ENCODE peak calls at places on chromosome 2, in ten cellular contexts. One of them, this sample, is unnamed.
A peak's percentile ranks its signal among the peaks of the same experiment; 100 is the strongest.

GRCh38 chr2:48346124-48346536 is 183.8 kb upstream of the STON1 start:
- DNase-seq in mammary epithelial cell: peak; percentile 28
- DNase-seq in left ventricle myocardium inferior: peak; percentile 23
- DNase-seq in vagina: no peak
- DNase-seq in adrenal gland: peak; percentile 81
- DNase-seq in sigmoid colon: peak; percentile 71
- DNase-seq in tibial nerve: peak; percentile 27
- DNase-seq in fibroblast of lung: peak; percentile 88
- DNase-seq in naive thymus-derived CD4-positive, alpha-beta T cell: no peak
- DNase-seq in stomach: no peak
- DNase-seq in this sample: no peak

GRCh38 chr2:38806407-38807071 is 28.5 kb downstream of the GEMIN6 start:
- DNase-seq in adrenal gland: no peak
- DNase-seq in naive thymus-derived CD4-positive, alpha-beta T cell: no peak
- DNase-seq in mammary epithelial cell: no peak
- DNase-seq in stomach: no peak
- DNase-seq in sigmoid colon: no peak
- DNase-seq in tibial nerve: no peak
- DNase-seq in fibroblast of lung: no peak
- DNase-seq in vagina: no peak
- DNase-seq in left ventricle myocardium inferior: no peak
- DNase-seq in this sample: no peak

GRCh38 chr2:42421601-42422252 is 60.7 kb upstream of the COX7A2L start:
- DNase-seq in vagina: no peak
- DNase-seq in fibroblast of lung: no peak
- DNase-seq in mammary epithelial cell: peak; percentile 1
- DNase-seq in stomach: no peak
- DNase-seq in adrenal gland: no peak
- DNase-seq in tibial nerve: no peak
- DNase-seq in sigmoid colon: no peak
- DNase-seq in naive thymus-derived CD4-positive, alpha-beta T cell: no peak
- DNase-seq in left ventricle myocardium inferior: no peak
- DNase-seq in this sample: no peak

GRCh38 chr2:37776487-37776886 is 105.0 kb upstream of the CDC42EP3 start:
- DNase-seq in vagina: no peak
- DNase-seq in tibial nerve: no peak
- DNase-seq in stomach: no peak
- DNase-seq in fibroblast of lung: peak; percentile 99
- DNase-seq in mammary epithelial cell: peak; percentile 89
- DNase-seq in sigmoid colon: no peak
- DNase-seq in left ventricle myocardium inferior: no peak
- DNase-seq in naive thymus-derived CD4-positive, alpha-beta T cell: no peak
- DNase-seq in adrenal gland: no peak
- DNase-seq in this sample: no peak

GRCh38 chr2:202418027-202418426 is 41.9 kb downstream of the BMPR2 start:
- DNase-seq in naive thymus-derived CD4-positive, alpha-beta T cell: no peak
- DNase-seq in sigmoid colon: no peak
- DNase-seq in vagina: no peak
- DNase-seq in adrenal gland: no peak
- DNase-seq in fibroblast of lung: no peak
- DNase-seq in left ventricle myocardium inferior: no peak
- DNase-seq in mammary epithelial cell: no peak
- DNase-seq in stomach: no peak
- DNase-seq in tibial nerve: no peak
- DNase-seq in this sample: no peak

GRCh38 chr2:191304939-191305875 is 60.0 kb downstream of the MYO1B start:
- DNase-seq in naive thymus-derived CD4-positive, alpha-beta T cell: no peak
- DNase-seq in mammary epithelial cell: peak; percentile 97
- DNase-seq in adrenal gland: peak; percentile 37
- DNase-seq in tibial nerve: peak; percentile 62
- DNase-seq in fibroblast of lung: peak; percentile 90
- DNase-seq in left ventricle myocardium inferior: peak; percentile 76
- DNase-seq in vagina: no peak
- DNase-seq in sigmoid colon: peak; percentile 85
- DNase-seq in stomach: no peak
- DNase-seq in this sample: no peak

GRCh38 chr2:18961991-18962421 is 372.6 kb upstream of the NT5C1B start:
- DNase-seq in naive thymus-derived CD4-positive, alpha-beta T cell: no peak
- DNase-seq in tibial nerve: no peak
- DNase-seq in mammary epithelial cell: no peak
- DNase-seq in left ventricle myocardium inferior: no peak
- DNase-seq in stomach: no peak
- DNase-seq in fibroblast of lung: no peak
- DNase-seq in sigmoid colon: no peak
- DNase-seq in adrenal gland: no peak
- DNase-seq in vagina: no peak
- DNase-seq in this sample: no peak

GRCh38 chr2:135916232-135916631 is 40.0 kb upstream of the MCM6 start:
- DNase-seq in vagina: no peak
- DNase-seq in sigmoid colon: no peak
- DNase-seq in naive thymus-derived CD4-positive, alpha-beta T cell: peak; percentile 23
- DNase-seq in adrenal gland: no peak
- DNase-seq in tibial nerve: peak; percentile 37
- DNase-seq in left ventricle myocardium inferior: no peak
- DNase-seq in fibroblast of lung: peak; percentile 24
- DNase-seq in stomach: no peak
- DNase-seq in mammary epithelial cell: peak; percentile 15
- DNase-seq in this sample: peak; percentile 60

GRCh38 chr2:241798081-241798630 is 10.8 kb upstream of the NEU4 start:
- DNase-seq in fibroblast of lung: no peak
- DNase-seq in left ventricle myocardium inferior: peak; percentile 5
- DNase-seq in vagina: peak; percentile 93
- DNase-seq in naive thymus-derived CD4-positive, alpha-beta T cell: no peak
- DNase-seq in tibial nerve: no peak
- DNase-seq in stomach: peak; percentile 22
- DNase-seq in mammary epithelial cell: no peak
- DNase-seq in sigmoid colon: peak; percentile 61
- DNase-seq in adrenal gland: peak; percentile 14
- DNase-seq in this sample: no peak

GRCh38 chr2:215361876-215362561 is 50.2 kb downstream of the ATIC start:
- DNase-seq in tibial nerve: no peak
- DNase-seq in adrenal gland: no peak
- DNase-seq in sigmoid colon: no peak
- DNase-seq in left ventricle myocardium inferior: no peak
- DNase-seq in mammary epithelial cell: no peak
- DNase-seq in stomach: no peak
- DNase-seq in vagina: no peak
- DNase-seq in naive thymus-derived CD4-positive, alpha-beta T cell: no peak
- DNase-seq in fibroblast of lung: peak; percentile 35
- DNase-seq in this sample: no peak

GRCh38 chr2:127061377-127062273 is 45.3 kb downstream of the BIN1 start:
- DNase-seq in fibroblast of lung: no peak
- DNase-seq in left ventricle myocardium inferior: no peak
- DNase-seq in tibial nerve: no peak
- DNase-seq in vagina: no peak
- DNase-seq in adrenal gland: no peak
- DNase-seq in stomach: no peak
- DNase-seq in sigmoid colon: no peak
- DNase-seq in naive thymus-derived CD4-positive, alpha-beta T cell: no peak
- DNase-seq in mammary epithelial cell: no peak
- DNase-seq in this sample: no peak

GRCh38 chr2:200306969-200307811 is 697 bp downstream of the SPATS2L start:
- DNase-seq in naive thymus-derived CD4-positive, alpha-beta T cell: peak; percentile 12
- DNase-seq in tibial nerve: peak; percentile 26
- DNase-seq in adrenal gland: peak; percentile 30
- DNase-seq in mammary epithelial cell: peak; percentile 53
- DNase-seq in left ventricle myocardium inferior: peak; percentile 53
- DNase-seq in fibroblast of lung: peak; percentile 43
- DNase-seq in stomach: peak; percentile 63
- DNase-seq in sigmoid colon: peak; percentile 70
- DNase-seq in vagina: no peak
- DNase-seq in this sample: peak; percentile 60

GRCh38 chr2:162416446-162416845 is 72.5 kb downstream of the GCA start:
- DNase-seq in stomach: no peak
- DNase-seq in naive thymus-derived CD4-positive, alpha-beta T cell: no peak
- DNase-seq in fibroblast of lung: peak; percentile 68
- DNase-seq in vagina: no peak
- DNase-seq in tibial nerve: no peak
- DNase-seq in adrenal gland: no peak
- DNase-seq in mammary epithelial cell: peak; percentile 2
- DNase-seq in sigmoid colon: no peak
- DNase-seq in left ventricle myocardium inferior: no peak
- DNase-seq in this sample: no peak

GRCh38 chr2:236644067-236644466 is 74.4 kb downstream of the ACKR3 start:
- DNase-seq in left ventricle myocardium inferior: no peak
- DNase-seq in fibroblast of lung: no peak
- DNase-seq in vagina: peak; percentile 34
- DNase-seq in naive thymus-derived CD4-positive, alpha-beta T cell: no peak
- DNase-seq in adrenal gland: no peak
- DNase-seq in sigmoid colon: peak; percentile 15
- DNase-seq in tibial nerve: no peak
- DNase-seq in stomach: no peak
- DNase-seq in mammary epithelial cell: no peak
- DNase-seq in this sample: no peak

GRCh38 chr2:101613073-101613704 is 84.3 kb upstream of the MAP4K4 start:
- DNase-seq in fibroblast of lung: no peak
- DNase-seq in adrenal gland: no peak
- DNase-seq in stomach: no peak
- DNase-seq in naive thymus-derived CD4-positive, alpha-beta T cell: no peak
- DNase-seq in sigmoid colon: peak; percentile 79
- DNase-seq in tibial nerve: no peak
- DNase-seq in left ventricle myocardium inferior: no peak
- DNase-seq in vagina: no peak
- DNase-seq in mammary epithelial cell: no peak
- DNase-seq in this sample: no peak

GRCh38 chr2:232871835-232872736 is 2.0 kb downstream of the SNORC start:
- DNase-seq in tibial nerve: no peak
- DNase-seq in sigmoid colon: peak; percentile 81
- DNase-seq in naive thymus-derived CD4-positive, alpha-beta T cell: no peak
- DNase-seq in mammary epithelial cell: no peak
- DNase-seq in fibroblast of lung: no peak
- DNase-seq in left ventricle myocardium inferior: no peak
- DNase-seq in stomach: no peak
- DNase-seq in adrenal gland: no peak
- DNase-seq in vagina: peak; percentile 94
- DNase-seq in this sample: no peak

GRCh38 chr2:222298000-222298310 is 843 bp downstream of the PAX3 start:
- DNase-seq in vagina: no peak
- DNase-seq in adrenal gland: no peak
- DNase-seq in left ventricle myocardium inferior: no peak
- DNase-seq in mammary epithelial cell: no peak
- DNase-seq in sigmoid colon: no peak
- DNase-seq in naive thymus-derived CD4-positive, alpha-beta T cell: no peak
- DNase-seq in stomach: no peak
- DNase-seq in tibial nerve: no peak
- DNase-seq in fibroblast of lung: no peak
- DNase-seq in this sample: no peak
- H3K36me3 ChIP-seq in vagina: no peaks in the 10 kb centered on the region
- H3K36me3 ChIP-seq in adrenal gland: no peaks in the 10 kb centered on the region
- H3K36me3 ChIP-seq in left ventricle myocardium inferior: no peaks in the 10 kb centered on the region
- H3K36me3 ChIP-seq in mammary epithelial cell: no peaks in the 10 kb centered on the region
- H3K36me3 ChIP-seq in sigmoid colon: no peaks in the 10 kb centered on the region
- H3K36me3 ChIP-seq in naive thymus-derived CD4-positive, alpha-beta T cell: no peaks in the 10 kb centered on the region
- H3K36me3 ChIP-seq in stomach: no peaks in the 10 kb centered on the region
- H3K36me3 ChIP-seq in tibial nerve: no peaks in the 10 kb centered on the region
- H3K36me3 ChIP-seq in fibroblast of lung: no peaks in the 10 kb centered on the region
- H3K36me3 ChIP-seq in this sample: no peaks in the 10 kb centered on the region

DNA sequence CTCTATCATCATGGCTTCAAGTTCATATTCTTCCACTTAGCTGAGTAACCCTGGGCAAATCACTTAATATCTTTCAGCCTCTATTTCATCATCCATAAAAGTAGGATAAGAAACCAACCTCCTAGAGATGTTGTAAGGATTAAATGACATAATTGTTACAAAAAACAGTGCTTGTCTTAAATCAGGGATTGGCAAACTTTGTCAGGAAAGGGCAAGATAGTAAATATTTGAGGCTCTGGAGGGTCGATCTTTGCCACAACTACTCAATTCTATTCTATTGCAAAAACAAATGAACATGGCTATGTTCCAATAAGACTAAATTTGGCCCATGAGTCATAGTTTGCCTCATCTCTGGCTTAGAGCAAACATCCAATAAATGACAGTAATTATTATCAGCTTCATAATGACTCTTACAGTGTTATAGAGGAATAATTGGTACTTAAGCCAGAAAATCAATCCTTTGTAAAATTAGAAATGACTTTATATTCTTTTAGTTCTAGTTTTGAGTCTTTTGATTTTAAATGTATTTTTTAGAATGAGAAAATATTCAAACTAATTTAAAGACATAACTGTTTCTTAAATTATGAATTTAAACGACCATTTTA is 184.6 kb downstream of the SATB2 start:
- DNase-seq in left ventricle myocardium inferior: no peak
- DNase-seq in vagina: no peak
- DNase-seq in naive thymus-derived CD4-positive, alpha-beta T cell: no peak
- DNase-seq in adrenal gland: no peak
- DNase-seq in tibial nerve: no peak
- DNase-seq in mammary epithelial cell: peak; percentile 26
- DNase-seq in fibroblast of lung: peak; percentile 84
- DNase-seq in stomach: no peak
- DNase-seq in sigmoid colon: no peak
- DNase-seq in this sample: no peak
- H3K36me3 ChIP-seq in left ventricle myocardium inferior: no peaks in the 10 kb centered on the region
- H3K36me3 ChIP-seq in vagina: no peaks in the 10 kb centered on the region
- H3K36me3 ChIP-seq in naive thymus-derived CD4-positive, alpha-beta T cell: no peaks in the 10 kb centered on the region
- H3K36me3 ChIP-seq in adrenal gland: no peaks in the 10 kb centered on the region
- H3K36me3 ChIP-seq in tibial nerve: no peaks in the 10 kb centered on the region
- H3K36me3 ChIP-seq in mammary epithelial cell: no peaks in the 10 kb centered on the region
- H3K36me3 ChIP-seq in fibroblast of lung: no peaks in the 10 kb centered on the region
- H3K36me3 ChIP-seq in stomach: no peaks in the 10 kb centered on the region
- H3K36me3 ChIP-seq in sigmoid colon: no peaks in the 10 kb centered on the region
- H3K36me3 ChIP-seq in this sample: no peaks in the 10 kb centered on the region

DNA sequence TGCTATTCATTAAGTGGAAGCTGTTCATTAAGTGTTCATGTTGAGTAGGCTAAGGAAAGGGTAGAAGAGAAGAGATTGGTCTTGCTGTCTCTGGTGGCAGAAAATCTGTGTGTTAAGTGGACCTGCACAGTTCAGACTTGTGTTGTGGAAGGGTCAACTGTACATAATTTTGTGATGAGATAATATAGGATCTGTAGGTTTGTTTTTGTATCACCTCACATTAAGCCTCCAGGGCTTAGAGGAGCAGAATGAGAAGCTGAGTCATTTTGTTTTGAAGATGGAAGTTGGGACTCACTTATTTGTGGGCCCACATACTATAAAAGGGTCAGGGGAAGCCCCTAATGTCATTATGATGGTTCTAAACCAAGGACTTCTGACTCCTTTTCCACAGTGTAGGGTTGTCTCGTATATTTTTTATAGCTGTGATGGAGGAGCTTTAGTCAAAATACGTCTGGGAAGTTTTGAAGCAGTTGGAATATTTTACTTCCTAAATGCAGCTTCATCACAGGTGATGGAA is 18.2 kb downstream of the PMS1 start:
- DNase-seq in stomach: no peak
- DNase-seq in fibroblast of lung: peak; percentile 7
- DNase-seq in tibial nerve: no peak
- DNase-seq in vagina: no peak
- DNase-seq in adrenal gland: no peak
- DNase-seq in left ventricle myocardium inferior: no peak
- DNase-seq in sigmoid colon: no peak
- DNase-seq in mammary epithelial cell: peak; percentile 44
- DNase-seq in naive thymus-derived CD4-positive, alpha-beta T cell: no peak
- DNase-seq in this sample: no peak
- H3K36me3 ChIP-seq in stomach: no peaks in the 10 kb centered on the region
- H3K36me3 ChIP-seq in fibroblast of lung: no peaks in the 10 kb centered on the region
- H3K36me3 ChIP-seq in tibial nerve: no peaks in the 10 kb centered on the region
- H3K36me3 ChIP-seq in vagina: no peaks in the 10 kb centered on the region
- H3K36me3 ChIP-seq in adrenal gland: no peaks in the 10 kb centered on the region
- H3K36me3 ChIP-seq in left ventricle myocardium inferior: peaks cover 16% of the 10 kb centered on the region
- H3K36me3 ChIP-seq in sigmoid colon: no peaks in the 10 kb centered on the region
- H3K36me3 ChIP-seq in mammary epithelial cell: peaks cover 5% of the 10 kb centered on the region
- H3K36me3 ChIP-seq in naive thymus-derived CD4-positive, alpha-beta T cell: peaks cover 10% of the 10 kb centered on the region
- H3K36me3 ChIP-seq in this sample: peaks cover 4% of the 10 kb centered on the region

GRCh38 chr2:172574965-172575364 is 19.1 kb downstream of the PDK1 start:
- DNase-seq in vagina: no peak
- DNase-seq in fibroblast of lung: no peak
- DNase-seq in tibial nerve: no peak
- DNase-seq in left ventricle myocardium inferior: no peak
- DNase-seq in adrenal gland: no peak
- DNase-seq in sigmoid colon: no peak
- DNase-seq in mammary epithelial cell: no peak
- DNase-seq in stomach: no peak
- DNase-seq in naive thymus-derived CD4-positive, alpha-beta T cell: no peak
- DNase-seq in this sample: no peak
- H3K36me3 ChIP-seq in vagina: no peaks in the 10 kb centered on the region
- H3K36me3 ChIP-seq in fibroblast of lung: no peaks in the 10 kb centered on the region
- H3K36me3 ChIP-seq in tibial nerve: no peaks in the 10 kb centered on the region
- H3K36me3 ChIP-seq in left ventricle myocardium inferior: peaks cover 76% of the 10 kb centered on the region
- H3K36me3 ChIP-seq in adrenal gland: no peaks in the 10 kb centered on the region
- H3K36me3 ChIP-seq in sigmoid colon: peaks cover 8% of the 10 kb centered on the region
- H3K36me3 ChIP-seq in mammary epithelial cell: peaks cover 44% of the 10 kb centered on the region
- H3K36me3 ChIP-seq in stomach: peaks cover 4% of the 10 kb centered on the region
- H3K36me3 ChIP-seq in naive thymus-derived CD4-positive, alpha-beta T cell: peaks cover 74% of the 10 kb centered on the region
- H3K36me3 ChIP-seq in this sample: peaks cover 54% of the 10 kb centered on the region